ENCODE peak calls at places on chromosomes 16 and 17, in six cellular contexts. K, B, H, Z, P and X are unnamed samples.

GRCh38 chr17:65104541-65104940 is 32.6 kb upstream of the RGS9 start:
- DNase-seq in K (no peak), B (no peak), H (no peak), Z (no peak), P (no peak), X (no peak)

GRCh38 chr16:12497558-12497957 is 306.1 kb downstream of the CPPED1 start:
- DNase-seq in K (no peak), B (no peak), H (no peak), Z (no peak), P (no peak), X (no peak)

GRCh38 chr17:9021158-9021984 is at the start of gene NTN1:
- DNase-seq in K (peak; percentile 50), B (peak; percentile 30), H (peak; percentile 81), Z (no peak), P (peak; percentile 57), X (peak; percentile 83)

GRCh38 chr17:81261582-81262336 is 22.6 kb downstream of the NDUFAF8 start:
- DNase-seq in K (no peak), B (no peak), H (no peak), Z (no peak), P (no peak), X (no peak)

GRCh38 chr17:66542967-66543525 is 240.6 kb downstream of the PRKCA start:
- DNase-seq in K (peak; percentile 88), B (no peak), H (no peak), Z (no peak), P (no peak), X (no peak)

GRCh38 chr16:79417465-79418093 is 183.0 kb downstream of the MAF start:
- DNase-seq in K (no peak), B (no peak), H (no peak), Z (no peak), P (no peak), X (no peak)

GRCh38 chr16:85428168-85428898 is 184.8 kb upstream of the GSE1 start:
- DNase-seq in K (no peak), B (peak; percentile 69), H (no peak), Z (peak; percentile 55), P (no peak), X (peak; percentile 77)

GRCh38 chr16:87363771-87364476 is 19.7 kb downstream of the FBXO31 start:
- DNase-seq in K (no peak), B (no peak), H (no peak), Z (no peak), P (no peak), X (no peak)

GRCh38 chr17:75996665-75997590 is 3.7 kb upstream of the CDK3 start:
- DNase-seq in K (peak; percentile 74), B (no peak), H (no peak), Z (no peak), P (no peak), X (peak; percentile 46)

GRCh38 chr17:10370209-10370608 is 2.6 kb downstream of the MYH13 start:
- DNase-seq in K (no peak), B (no peak), H (no peak), Z (no peak), P (no peak), X (no peak)

GRCh38 chr17:78939615-78940014 is 14.4 kb upstream of the TIMP2 start:
- DNase-seq in K (peak; percentile 63), B (no peak), H (no peak), Z (no peak), P (no peak), X (no peak)